ENCODE peak calls at places on chromosomes 3 and 15, in seven cellular contexts. One of them, this sample, is unnamed.

GRCh38 chr15:56832125-56832524 is 86.3 kb upstream of the TCF12 start:
- DNase-seq in H9: no peak
- DNase-seq in neuronal stem cell: no peak
- DNase-seq in mesenchymal stem cell: no peak
- DNase-seq in IMR-90: no peak
- DNase-seq in trophoblast cell: no peak
- DNase-seq in H1: no peak
- DNase-seq in this sample: no peak

GRCh38 chr3:7630351-7630911 is 769.5 kb downstream of the GRM7 start:
- DNase-seq in H9: no peak
- DNase-seq in neuronal stem cell: no peak
- DNase-seq in mesenchymal stem cell: peak
- DNase-seq in IMR-90: no peak
- DNase-seq in trophoblast cell: no peak
- DNase-seq in H1: no peak
- DNase-seq in this sample: peak

GRCh38 chr3:135784557-135784956 is 181.0 kb upstream of the PPP2R3A start:
- DNase-seq in H9: no peak
- DNase-seq in neuronal stem cell: no peak
- DNase-seq in mesenchymal stem cell: no peak
- DNase-seq in IMR-90: no peak
- DNase-seq in trophoblast cell: no peak
- DNase-seq in H1: no peak
- DNase-seq in this sample: no peak

GRCh38 chr3:15562560-15562959 is 38.8 kb downstream of the HACL1 start:
- DNase-seq in H9: no peak
- DNase-seq in neuronal stem cell: no peak
- DNase-seq in mesenchymal stem cell: no peak
- DNase-seq in IMR-90: no peak
- DNase-seq in trophoblast cell: no peak
- DNase-seq in H1: no peak
- DNase-seq in this sample: no peak

GRCh38 chr3:52531636-52532516 is 1.8 kb downstream of the NT5DC2 start:
- DNase-seq in H9: no peak
- DNase-seq in neuronal stem cell: no peak
- DNase-seq in mesenchymal stem cell: no peak
- DNase-seq in IMR-90: no peak
- DNase-seq in trophoblast cell: no peak
- DNase-seq in H1: no peak
- DNase-seq in this sample: no peak

GRCh38 chr15:88990185-88990679 is 77.1 kb upstream of the MFGE8 start:
- DNase-seq in H9: no peak
- DNase-seq in neuronal stem cell: no peak
- DNase-seq in mesenchymal stem cell: no peak
- DNase-seq in IMR-90: no peak
- DNase-seq in trophoblast cell: peak
- DNase-seq in H1: no peak
- DNase-seq in this sample: no peak

GRCh38 chr3:9937839-9938238 is 4.2 kb downstream of the CRELD1 start:
- DNase-seq in H9: no peak
- DNase-seq in neuronal stem cell: no peak
- DNase-seq in mesenchymal stem cell: no peak
- DNase-seq in IMR-90: no peak
- DNase-seq in trophoblast cell: no peak
- DNase-seq in H1: no peak
- DNase-seq in this sample: no peak

GRCh38 chr3:63395960-63396359 is 117.9 kb downstream of the SYNPR start:
- DNase-seq in H9: no peak
- DNase-seq in neuronal stem cell: no peak
- DNase-seq in mesenchymal stem cell: no peak
- DNase-seq in IMR-90: no peak
- DNase-seq in trophoblast cell: no peak
- DNase-seq in H1: no peak
- DNase-seq in this sample: no peak

GRCh38 chr3:183283886-183284285 is 30.8 kb downstream of the B3GNT5 start:
- DNase-seq in H9: no peak
- DNase-seq in neuronal stem cell: no peak
- DNase-seq in mesenchymal stem cell: no peak
- DNase-seq in IMR-90: peak
- DNase-seq in trophoblast cell: no peak
- DNase-seq in H1: no peak
- DNase-seq in this sample: no peak

GRCh38 chr3:46925585-46925934 is 48.0 kb downstream of the PTH1R start:
- DNase-seq in H9: no peak
- DNase-seq in neuronal stem cell: no peak
- DNase-seq in mesenchymal stem cell: no peak
- DNase-seq in IMR-90: no peak
- DNase-seq in trophoblast cell: no peak
- DNase-seq in H1: no peak
- DNase-seq in this sample: no peak

GRCh38 chr3:71078723-71079525 is 504.6 kb downstream of the FOXP1 start:
- DNase-seq in H9: no peak
- DNase-seq in neuronal stem cell: no peak
- DNase-seq in mesenchymal stem cell: no peak
- DNase-seq in IMR-90: no peak
- DNase-seq in trophoblast cell: no peak
- DNase-seq in H1: no peak
- DNase-seq in this sample: no peak

GRCh38 chr3:80355144-80355543 is 587.3 kb upstream of the ROBO1 start:
- DNase-seq in H9: no peak
- DNase-seq in neuronal stem cell: no peak
- DNase-seq in mesenchymal stem cell: no peak
- DNase-seq in IMR-90: no peak
- DNase-seq in trophoblast cell: no peak
- DNase-seq in H1: no peak
- DNase-seq in this sample: no peak

GRCh38 chr3:194112120-194113106 is 23.5 kb upstream of the HES1 start:
- DNase-seq in H9: no peak
- DNase-seq in neuronal stem cell: no peak
- DNase-seq in mesenchymal stem cell: no peak
- DNase-seq in IMR-90: no peak
- DNase-seq in trophoblast cell: peak
- DNase-seq in H1: no peak
- DNase-seq in this sample: peak

DNA sequence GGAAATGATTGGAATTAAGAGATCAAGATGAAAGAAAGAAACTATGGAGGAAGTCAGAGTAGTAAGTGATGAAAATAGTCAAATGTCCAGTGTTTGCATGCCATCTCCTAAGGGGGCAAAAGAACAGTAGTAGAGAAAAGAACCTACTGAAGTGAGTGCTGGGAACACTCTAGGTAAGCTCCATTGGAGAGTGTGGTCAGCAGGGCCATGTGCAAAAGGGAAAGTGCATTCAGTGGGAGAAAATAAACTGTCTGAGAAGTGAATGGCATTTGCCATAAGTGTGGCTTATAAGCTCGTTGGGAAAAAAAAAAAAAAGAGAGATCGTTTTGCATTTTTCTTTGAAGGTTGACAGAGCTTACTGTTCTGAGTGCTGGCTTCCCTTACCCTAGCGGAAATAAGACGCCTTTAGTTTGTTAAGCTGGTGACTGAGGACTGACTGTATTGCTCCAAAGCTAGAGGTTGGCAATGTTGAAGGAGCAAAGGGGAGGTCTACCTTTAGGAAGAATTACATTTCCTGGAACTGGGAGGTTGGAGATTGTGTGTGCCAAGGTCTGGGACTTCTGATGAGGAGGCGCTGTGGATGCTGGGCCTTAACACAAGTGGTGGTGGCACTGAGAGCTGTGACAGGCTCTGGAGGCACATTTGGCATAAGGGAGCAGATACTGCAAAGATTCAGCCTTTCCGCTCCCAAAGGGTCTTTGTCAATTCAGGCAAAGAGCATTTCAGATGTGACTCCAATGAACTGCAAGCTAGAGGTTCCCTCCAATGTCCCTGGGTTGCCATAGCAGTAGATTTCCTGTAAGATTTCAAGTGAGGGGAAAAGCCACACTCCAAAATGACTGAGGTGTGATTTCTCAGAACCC is 287.8 kb upstream of the SATB1 start:
- DNase-seq in H9: no peak
- DNase-seq in neuronal stem cell: no peak
- DNase-seq in mesenchymal stem cell: no peak
- DNase-seq in IMR-90: no peak
- DNase-seq in trophoblast cell: no peak
- DNase-seq in H1: no peak
- DNase-seq in this sample: no peak
- H4K8ac ChIP-seq in H9: no peak
- H4K8ac ChIP-seq in neuronal stem cell: no peak
- H4K8ac ChIP-seq in mesenchymal stem cell: no peak
- H4K8ac ChIP-seq in IMR-90: no peak
- H4K8ac ChIP-seq in trophoblast cell: no peak
- H4K8ac ChIP-seq in H1: no peak
- H4K8ac ChIP-seq in this sample: no peak

GRCh38 chr3:12255393-12255792 is 33.5 kb upstream of the PPARG start:
- DNase-seq in H9: no peak
- DNase-seq in neuronal stem cell: no peak
- DNase-seq in mesenchymal stem cell: no peak
- DNase-seq in IMR-90: no peak
- DNase-seq in trophoblast cell: no peak
- DNase-seq in H1: no peak
- DNase-seq in this sample: no peak

GRCh38 chr3:12253944-12254343 is 34.9 kb upstream of the PPARG start:
- DNase-seq in H9: no peak
- DNase-seq in neuronal stem cell: no peak
- DNase-seq in mesenchymal stem cell: peak
- DNase-seq in IMR-90: no peak
- DNase-seq in trophoblast cell: no peak
- DNase-seq in H1: no peak
- DNase-seq in this sample: no peak

GRCh38 chr3:12249519-12249918 is 39.4 kb upstream of the PPARG start:
- DNase-seq in H9: no peak
- DNase-seq in neuronal stem cell: no peak
- DNase-seq in mesenchymal stem cell: no peak
- DNase-seq in IMR-90: no peak
- DNase-seq in trophoblast cell: no peak
- DNase-seq in H1: no peak
- DNase-seq in this sample: no peak

GRCh38 chr3:12253521-12253920 is 35.3 kb upstream of the PPARG start:
- DNase-seq in H9: no peak
- DNase-seq in neuronal stem cell: no peak
- DNase-seq in mesenchymal stem cell: peak
- DNase-seq in IMR-90: peak
- DNase-seq in trophoblast cell: peak
- DNase-seq in H1: no peak
- DNase-seq in this sample: peak

GRCh38 chr3:12252859-12253258 is 36.0 kb upstream of the PPARG start:
- DNase-seq in H9: no peak
- DNase-seq in neuronal stem cell: no peak
- DNase-seq in mesenchymal stem cell: no peak
- DNase-seq in IMR-90: no peak
- DNase-seq in trophoblast cell: peak
- DNase-seq in H1: no peak
- DNase-seq in this sample: no peak
- H4K8ac ChIP-seq in H9: no peak
- H4K8ac ChIP-seq in neuronal stem cell: no peak
- H4K8ac ChIP-seq in mesenchymal stem cell: no peak
- H4K8ac ChIP-seq in IMR-90: no peak
- H4K8ac ChIP-seq in trophoblast cell: peak
- H4K8ac ChIP-seq in H1: no peak
- H4K8ac ChIP-seq in this sample: no peak

DNA sequence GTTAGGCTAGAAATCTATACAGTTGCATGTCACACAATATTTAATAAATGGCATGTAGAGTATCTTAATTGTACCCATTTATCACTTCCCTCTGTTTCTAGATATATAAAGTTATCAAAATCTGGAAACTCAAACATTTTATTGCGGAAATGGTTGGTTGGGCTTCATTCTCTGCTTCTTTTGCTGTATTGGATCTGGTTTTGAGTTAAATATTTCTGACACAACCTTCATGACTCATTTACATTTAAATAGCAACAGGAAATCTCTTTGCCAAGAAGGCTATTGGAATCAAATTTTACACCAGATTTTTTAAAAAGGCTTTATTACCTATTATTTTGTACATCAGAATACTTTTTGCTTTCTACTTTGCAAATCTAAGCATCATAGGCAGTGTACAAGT is 153.8 kb downstream of the EBLN2 start:
- DNase-seq in H9: no peak
- DNase-seq in neuronal stem cell: no peak
- DNase-seq in mesenchymal stem cell: no peak
- DNase-seq in IMR-90: no peak
- DNase-seq in trophoblast cell: no peak
- DNase-seq in H1: no peak
- DNase-seq in this sample: no peak
- H4K8ac ChIP-seq in H9: no peak
- H4K8ac ChIP-seq in neuronal stem cell: no peak
- H4K8ac ChIP-seq in mesenchymal stem cell: no peak
- H4K8ac ChIP-seq in IMR-90: no peak
- H4K8ac ChIP-seq in trophoblast cell: no peak
- H4K8ac ChIP-seq in H1: no peak
- H4K8ac ChIP-seq in this sample: no peak

GRCh38 chr15:39868396-39868795 is 51.7 kb downstream of the GPR176 start:
- DNase-seq in H9: no peak
- DNase-seq in neuronal stem cell: no peak
- DNase-seq in mesenchymal stem cell: no peak
- DNase-seq in IMR-90: no peak
- DNase-seq in trophoblast cell: no peak
- DNase-seq in H1: no peak
- DNase-seq in this sample: no peak

GRCh38 chr15:39869251-39869650 is 50.8 kb downstream of the GPR176 start:
- DNase-seq in H9: no peak
- DNase-seq in neuronal stem cell: no peak
- DNase-seq in mesenchymal stem cell: no peak
- DNase-seq in IMR-90: no peak
- DNase-seq in trophoblast cell: no peak
- DNase-seq in H1: no peak
- DNase-seq in this sample: no peak

GRCh38 chr15:39874890-39875549 is 45.0 kb downstream of the GPR176 start:
- DNase-seq in H9: no peak
- DNase-seq in neuronal stem cell: no peak
- DNase-seq in mesenchymal stem cell: peak
- DNase-seq in IMR-90: no peak
- DNase-seq in trophoblast cell: peak
- DNase-seq in H1: no peak
- DNase-seq in this sample: peak

GRCh38 chr15:39873978-39874377 is 46.1 kb downstream of the GPR176 start:
- DNase-seq in H9: no peak
- DNase-seq in neuronal stem cell: no peak
- DNase-seq in mesenchymal stem cell: no peak
- DNase-seq in IMR-90: no peak
- DNase-seq in trophoblast cell: no peak
- DNase-seq in H1: no peak
- DNase-seq in this sample: no peak

DNA sequence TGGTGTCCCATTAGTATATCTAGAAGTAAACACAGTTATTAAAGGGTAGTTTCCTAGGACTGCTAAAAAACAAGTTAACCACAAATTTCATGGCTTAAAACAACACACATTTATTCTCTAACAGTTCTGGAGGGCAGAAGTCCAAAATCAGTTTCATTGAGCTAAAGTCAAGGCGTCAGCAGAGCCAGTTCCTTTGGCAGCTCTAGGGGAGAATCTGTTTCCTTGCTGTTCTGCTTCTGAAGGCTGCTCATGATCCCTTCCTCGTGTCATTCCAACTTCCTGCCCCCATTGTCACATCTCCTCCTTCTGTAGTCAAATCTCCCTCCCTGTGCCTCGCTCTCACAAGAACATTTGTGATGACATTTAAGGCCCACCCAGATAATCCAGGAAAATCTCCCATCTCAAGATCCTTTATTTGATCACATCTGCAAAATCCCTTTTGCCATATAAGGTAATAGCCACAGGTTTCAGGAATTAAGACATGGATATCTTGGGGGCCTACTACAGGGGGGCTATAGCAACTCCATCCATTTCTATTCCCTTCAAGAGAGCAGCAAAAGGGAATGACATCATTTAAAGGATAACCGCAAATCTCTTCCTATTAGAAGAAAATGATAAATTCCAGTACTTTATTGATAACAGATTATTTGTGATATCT is 50.1 kb downstream of the GPR176 start:
- DNase-seq in H9: no peak
- DNase-seq in neuronal stem cell: no peak
- DNase-seq in mesenchymal stem cell: no peak
- DNase-seq in IMR-90: no peak
- DNase-seq in trophoblast cell: no peak
- DNase-seq in H1: no peak
- DNase-seq in this sample: peak
- H4K8ac ChIP-seq in H9: no peak
- H4K8ac ChIP-seq in neuronal stem cell: no peak
- H4K8ac ChIP-seq in mesenchymal stem cell: no peak
- H4K8ac ChIP-seq in IMR-90: no peak
- H4K8ac ChIP-seq in trophoblast cell: no peak
- H4K8ac ChIP-seq in H1: no peak
- H4K8ac ChIP-seq in this sample: no peak

This sample was measured in mesendoderm.